ENCODE peak calls at places on chromosomes 11 and 22, in ten cellular contexts. D, H, E, I, Q, T, Z, M, U and F are unnamed samples.

GRCh38 chr11:126431401-126432064 is 76.0 kb downstream of the ST3GAL4 start:
- DNase-seq in D (peak; percentile 84), H (no peak), E (peak; percentile 84), I (peak; percentile 98), Q (no peak), T (peak; percentile 77), Z (no peak), M (peak; percentile 61), U (no peak), F (peak; percentile 89)

GRCh38 chr22:17596226-17596625 is 32.3 kb downstream of the ATP6V1E1 start:
- DNase-seq in D (no peak), H (no peak), E (peak; percentile 38), I (no peak), Q (no peak), T (no peak), Z (no peak), M (no peak), U (no peak), F (no peak)

GRCh38 chr11:8341966-8342365 is 78.3 kb upstream of the LMO1 start:
- DNase-seq in D (no peak), H (no peak), E (no peak), I (peak; percentile 15), Q (no peak), T (no peak), Z (no peak), M (no peak), U (no peak), F (no peak)

GRCh38 chr11:65204143-65204542 is 22.4 kb downstream of the CAPN1 start:
- DNase-seq in D (no peak), H (no peak), E (peak; percentile 48), I (no peak), Q (no peak), T (no peak), Z (no peak), M (no peak), U (no peak), F (no peak)

GRCh38 chr11:8709002-8709672 is 26.5 kb downstream of the RPL27A start:
- DNase-seq in D (peak; percentile 61), H (no peak), E (peak; percentile 98), I (no peak), Q (no peak), T (peak; percentile 93), Z (no peak), M (no peak), U (no peak), F (no peak)

GRCh38 chr22:30861688-30862552 is 106.7 kb downstream of the MORC2 start:
- DNase-seq in D (no peak), H (no peak), E (no peak), I (no peak), Q (no peak), T (no peak), Z (no peak), M (no peak), U (no peak), F (no peak)

GRCh38 chr11:128891912-128892398 is 799 bp downstream of the KCNJ5 start:
- DNase-seq in D (no peak), H (no peak), E (peak; percentile 57), I (no peak), Q (no peak), T (no peak), Z (no peak), M (no peak), U (no peak), F (no peak)

GRCh38 chr22:38176170-38176741 is 5.4 kb downstream of the PLA2G6 start:
- DNase-seq in D (no peak), H (no peak), E (peak; percentile 91), I (no peak), Q (no peak), T (peak; percentile 88), Z (no peak), M (peak; percentile 69), U (no peak), F (no peak)

GRCh38 chr11:109726061-109726460 is 304.1 kb downstream of the C11orf87 start:
- DNase-seq in D (no peak), H (no peak), E (no peak), I (peak; percentile 42), Q (no peak), T (no peak), Z (no peak), M (peak; percentile 79), U (no peak), F (peak; percentile 15)

GRCh38 chr11:44651535-44652130 is 75.1 kb upstream of the TSPAN18 start:
- DNase-seq in D (no peak), H (no peak), E (no peak), I (no peak), Q (no peak), T (no peak), Z (no peak), M (no peak), U (no peak), F (no peak)

GRCh38 chr11:47551086-47551485 is 1.8 kb downstream of the CELF1 start:
- DNase-seq in D (no peak), H (no peak), E (no peak), I (peak; percentile 45), Q (no peak), T (no peak), Z (no peak), M (peak; percentile 40), U (no peak), F (no peak)

GRCh38 chr22:39528080-39528661 is 4.4 kb downstream of the RPS19BP1 start:
- DNase-seq in D (no peak), H (peak; percentile 33), E (no peak), I (no peak), Q (no peak), T (no peak), Z (no peak), M (no peak), U (no peak), F (no peak)

GRCh38 chr11:128585498-128586238 is 1.7 kb downstream of the ETS1 start:
- DNase-seq in D (no peak), H (no peak), E (no peak), I (no peak), Q (no peak), T (no peak), Z (no peak), M (peak; percentile 53), U (no peak), F (no peak)

GRCh38 chr11:118785362-118785761 is 5.6 kb downstream of the DDX6 start:
- DNase-seq in D (no peak), H (no peak), E (no peak), I (peak; percentile 80), Q (no peak), T (no peak), Z (no peak), M (peak; percentile 21), U (no peak), F (no peak)

GRCh38 chr11:33622806-33623205 is 77.8 kb downstream of the C11orf91 start:
- DNase-seq in D (no peak), H (no peak), E (no peak), I (no peak), Q (no peak), T (no peak), Z (no peak), M (no peak), U (no peak), F (no peak)

GRCh38 chr11:44219830-44220778 is 89.8 kb downstream of the ALX4 start:
- DNase-seq in D (no peak), H (no peak), E (no peak), I (peak; percentile 18), Q (no peak), T (no peak), Z (no peak), M (peak; percentile 19), U (no peak), F (peak; percentile 16)

GRCh38 chr11:115497303-115497702 is 6.9 kb downstream of the CADM1 start:
- DNase-seq in D (no peak), H (peak; percentile 36), E (no peak), I (no peak), Q (no peak), T (no peak), Z (no peak), M (no peak), U (no peak), F (no peak)

GRCh38 chr11:73760066-73760679 is 701 bp downstream of the RAB6A start:
- DNase-seq in D (peak; percentile 65), H (no peak), E (peak; percentile 82), I (peak; percentile 13), Q (no peak), T (peak; percentile 62), Z (no peak), M (no peak), U (no peak), F (peak; percentile 32)

GRCh38 chr11:72278911-72279310 is 34.9 kb upstream of the PHOX2A start:
- DNase-seq in D (no peak), H (no peak), E (no peak), I (peak; percentile 62), Q (no peak), T (no peak), Z (no peak), M (peak; percentile 13), U (no peak), F (no peak)

GRCh38 chr11:128502736-128503135 is 84.6 kb downstream of the ETS1 start:
- DNase-seq in D (no peak), H (no peak), E (no peak), I (peak; percentile 49), Q (no peak), T (no peak), Z (no peak), M (peak; percentile 93), U (no peak), F (peak; percentile 35)

GRCh38 chr11:33475999-33476398 is 218.8 kb downstream of the HIPK3 start:
- DNase-seq in D (no peak), H (peak; percentile 92), E (no peak), I (peak; percentile 20), Q (no peak), T (no peak), Z (no peak), M (peak; percentile 83), U (no peak), F (no peak)

GRCh38 chr11:62013266-62014157 is 46.1 kb upstream of the FTH1 start:
- DNase-seq in D (peak; percentile 74), H (no peak), E (no peak), I (peak; percentile 85), Q (no peak), T (no peak), Z (no peak), M (peak; percentile 78), U (no peak), F (peak; percentile 51)

GRCh38 chr22:45271667-45272188 is 13.0 kb upstream of the UPK3A start:
- DNase-seq in D (no peak), H (no peak), E (peak; percentile 92), I (no peak), Q (no peak), T (peak; percentile 81), Z (no peak), M (no peak), U (no peak), F (no peak)

GRCh38 chr22:19806213-19807160 is 45.9 kb downstream of the TBX1 start:
- DNase-seq in D (peak; percentile 92), H (no peak), E (peak; percentile 70), I (peak; percentile 95), Q (no peak), T (peak; percentile 27), Z (no peak), M (peak; percentile 96), U (no peak), F (peak; percentile 92)

GRCh38 chr11:32861850-32862577 is 30.6 kb upstream of the QSER1 start:
- DNase-seq in D (no peak), H (no peak), E (no peak), I (no peak), Q (no peak), T (no peak), Z (no peak), M (no peak), U (no peak), F (no peak)

GRCh38 chr11:111272420-111272819 is 25.9 kb upstream of the POU2AF3 start:
- DNase-seq in D (no peak), H (no peak), E (no peak), I (no peak), Q (no peak), T (no peak), Z (no peak), M (no peak), U (no peak), F (no peak)

GRCh38 chr11:130118636-130119387 is 40.8 kb upstream of the ST14 start:
- DNase-seq in D (no peak), H (no peak), E (no peak), I (no peak), Q (no peak), T (no peak), Z (no peak), M (no peak), U (no peak), F (no peak)

GRCh38 chr22:32421484-32421883 is 9.4 kb upstream of the RTCB start:
- DNase-seq in D (no peak), H (no peak), E (no peak), I (no peak), Q (no peak), T (no peak), Z (no peak), M (peak; percentile 17), U (no peak), F (no peak)